ENCODE peak calls at places on chromosome 1, in four cellular contexts. Y, J, L and X are unnamed samples.
A peak's percentile ranks its signal among the peaks of the same experiment; 100 is the strongest.

GRCh38 chr1:65149391-65149729 is 1.4 kb downstream of the AK4 start:
- DNase-seq in Y (no peak), J (no peak), L (no peak), X (no peak)

GRCh38 chr1:111084999-111085398 is 54.9 kb downstream of the DRAM2 start:
- DNase-seq in Y (no peak), J (no peak), L (no peak), X (no peak)

GRCh38 chr1:38740543-38740942 is 119.0 kb downstream of the RRAGC start:
- DNase-seq in Y (no peak), J (no peak), L (no peak), X (no peak)

GRCh38 chr1:20324704-20325406 is 34.2 kb downstream of the VWA5B1 start:
- DNase-seq in Y (no peak), J (no peak), L (no peak), X (no peak)

GRCh38 chr1:189696297-189696696 is 781.4 kb downstream of the BRINP3 start:
- DNase-seq in Y (no peak), J (no peak), L (no peak), X (no peak)

GRCh38 chr1:153752561-153753195 is 22.5 kb upstream of the SLC27A3 start:
- DNase-seq in Y (no peak), J (no peak), L (no peak), X (no peak)

GRCh38 chr1:58585166-58585565 is 8.1 kb upstream of the TACSTD2 start:
- DNase-seq in Y (no peak), J (no peak), L (no peak), X (no peak)

GRCh38 chr1:25477448-25478034 is 46.8 kb downstream of the MACO1 start:
- DNase-seq in Y (peak; percentile 5), J (no peak), L (no peak), X (no peak)

GRCh38 chr1:34970829-34971228 is 14.3 kb downstream of the TMEM35B start:
- DNase-seq in Y (no peak), J (no peak), L (no peak), X (no peak)

GRCh38 chr1:2802421-2802961 is 998 bp upstream of the TTC34 start:
- DNase-seq in Y (no peak), J (no peak), L (peak; percentile 1), X (no peak)

GRCh38 chr1:78758493-78758892 is 108.9 kb downstream of the IFI44 start:
- DNase-seq in Y (no peak), J (no peak), L (no peak), X (no peak)

GRCh38 chr1:170410391-170411146 is 121.4 kb upstream of the GORAB start:
- DNase-seq in Y (peak; percentile 68), J (no peak), L (no peak), X (no peak)

GRCh38 chr1:3908886-3909517 is 8.9 kb upstream of the C1orf174 start:
- DNase-seq in Y (no peak), J (no peak), L (peak; percentile 2), X (no peak)

GRCh38 chr1:6112690-6113005 is 67.0 kb downstream of the KCNAB2 start:
- DNase-seq in Y (no peak), J (no peak), L (no peak), X (no peak)

GRCh38 chr1:117453958-117454357 is 86.7 kb downstream of the MAN1A2 start:
- DNase-seq in Y (no peak), J (no peak), L (no peak), X (no peak)

GRCh38 chr1:235067396-235068154 is 61.1 kb downstream of the TOMM20 start:
- DNase-seq in Y (peak; percentile 100), J (no peak), L (peak; percentile 63), X (no peak)

GRCh38 chr1:109314805-109315204 is 8.0 kb upstream of the MYBPHL start:
- DNase-seq in Y (no peak), J (no peak), L (no peak), X (no peak)

GRCh38 chr1:154489863-154490262 is 12.2 kb upstream of the TDRD10 start:
- DNase-seq in Y (no peak), J (no peak), L (no peak), X (no peak)

GRCh38 chr1:3491291-3492246 is 37.1 kb downstream of the ARHGEF16 start:
- DNase-seq in Y (peak; percentile 43), J (peak; percentile 87), L (peak; percentile 93), X (peak; percentile 92)

GRCh38 chr1:153626929-153627796 is at the start of gene S100A13:
- DNase-seq in Y (peak; percentile 96), J (no peak), L (peak; percentile 57), X (peak; percentile 69)

GRCh38 chr1:10835423-10836421 is 39.3 kb upstream of the CASZ1 start:
- DNase-seq in Y (peak; percentile 44), J (no peak), L (peak; percentile 35), X (peak; percentile 53)